ENCODE peak calls at places on chromosomes 16 and 17, in four cellular contexts. H is NCI-H2081, Y is glomerular endothelial cell, A is OCI-M1. T is an unnamed sample.

GRCh38 chr17:5237541-5238016 is 2.9 kb upstream of the SCIMP start:
- DNase-seq in H (peak), Y (peak), A (peak), T (peak)

GRCh38 chr16:818132-818531 is 17.6 kb upstream of the GNG13 start:
- DNase-seq in H (no peak), Y (no peak), A (no peak), T (no peak)

GRCh38 chr17:29958947-29959657 is 17.7 kb downstream of the EFCAB5 start:
- DNase-seq in H (no peak), Y (no peak), A (no peak), T (no peak)

GRCh38 chr17:66975614-66976378 is 11.3 kb downstream of the CACNG4 start:
- DNase-seq in H (no peak), Y (no peak), A (peak), T (no peak)

GRCh38 chr17:77420804-77421634 is 280.2 kb downstream of the SEC14L1 start:
- DNase-seq in H (peak), Y (no peak), A (peak), T (no peak)

GRCh38 chr16:88973007-88973410 is 4.0 kb downstream of the CBFA2T3 start:
- DNase-seq in H (no peak), Y (no peak), A (peak), T (no peak)

GRCh38 chr16:74100405-74101316 is 196.0 kb upstream of the PSMD7 start:
- DNase-seq in H (no peak), Y (no peak), A (no peak), T (no peak)

GRCh38 chr16:19138601-19139000 is 24.8 kb downstream of the ITPRIPL2 start:
- DNase-seq in H (peak), Y (no peak), A (peak), T (no peak)

GRCh38 chr16:11105038-11105903 is 150.7 kb downstream of the SOCS1 start:
- DNase-seq in H (no peak), Y (no peak), A (peak), T (peak)

GRCh38 chr17:37642706-37643105 is 540 bp downstream of the DDX52 start:
- DNase-seq in H (no peak), Y (no peak), A (peak), T (peak)

GRCh38 chr17:13311301-13311700 is 290.4 kb downstream of the HS3ST3A1 start:
- DNase-seq in H (no peak), Y (no peak), A (no peak), T (no peak)

GRCh38 chr17:9875441-9875840 is 29.6 kb downstream of the RCVRN start:
- DNase-seq in H (no peak), Y (no peak), A (no peak), T (no peak)

GRCh38 chr16:73771676-73772075 is 524.9 kb upstream of the PSMD7 start:
- DNase-seq in H (no peak), Y (no peak), A (peak), T (no peak)

GRCh38 chr16:47851026-47851610 is 304.7 kb downstream of the ABCC12 start:
- DNase-seq in H (no peak), Y (no peak), A (no peak), T (no peak)

GRCh38 chr17:41645371-41646063 is 21.1 kb upstream of the KRT17 start:
- DNase-seq in H (no peak), Y (no peak), A (peak), T (no peak)

GRCh38 chr17:29176500-29177351 is 3.5 kb downstream of the MYO18A start:
- DNase-seq in H (peak), Y (no peak), A (peak), T (peak)

GRCh38 chr17:39576187-39576586 is 31.5 kb downstream of the NEUROD2 start:
- DNase-seq in H (no peak), Y (no peak), A (no peak), T (no peak)

GRCh38 chr16:66298571-66299120 is 67.8 kb upstream of the CDH5 start:
- DNase-seq in H (no peak), Y (no peak), A (no peak), T (no peak)

GRCh38 chr16:17101646-17102045 is 369.1 kb downstream of the XYLT1 start:
- DNase-seq in H (no peak), Y (no peak), A (no peak), T (peak)

GRCh38 chr17:57357830-57358426 is 101.6 kb downstream of the MSI2 start:
- DNase-seq in H (no peak), Y (no peak), A (no peak), T (no peak)

GRCh38 chr16:74667215-74667765 is 613 bp upstream of the RFWD3 start:
- DNase-seq in H (peak), Y (no peak), A (peak), T (peak)

T was measured in small intestine.